ENCODE peak calls at places on chromosomes 13 and 19, in seven cellular contexts. V is astrocyte, Z is ascending aorta, E is heart left ventricle, N is H1, W is left lung, H is thyroid gland. M is an unnamed sample.

GRCh38 chr13:40376296-40376849 is 290.1 kb downstream of the FOXO1 start:
- DNase-seq in V (no peak), Z (no peak), E (no peak), N (no peak), W (no peak), H (no peak), M (no peak)

GRCh38 chr13:101623469-101624209 is 171.2 kb downstream of the ITGBL1 start:
- DNase-seq in V (no peak), Z (no peak), E (no peak), N (no peak), W (no peak), H (no peak), M (no peak)

GRCh38 chr13:97913206-97913605 is 40.3 kb upstream of the IPO5 start:
- DNase-seq in V (no peak), Z (no peak), E (no peak), N (no peak), W (no peak), H (no peak), M (peak)

GRCh38 chr13:28355822-28356371 is 139.0 kb downstream of the FLT1 start:
- DNase-seq in V (peak), Z (no peak), E (no peak), N (no peak), W (no peak), H (no peak), M (no peak)

GRCh38 chr13:110391273-110391672 is 84.2 kb downstream of the COL4A2 start:
- DNase-seq in V (peak), Z (no peak), E (no peak), N (no peak), W (no peak), H (no peak), M (no peak)

GRCh38 chr19:55391702-55392615 is 6.2 kb downstream of the RPL28 start:
- DNase-seq in V (no peak), Z (no peak), E (no peak), N (no peak), W (no peak), H (no peak), M (no peak)

GRCh38 chr13:96214804-96215445 is 125.0 kb downstream of the HS6ST3 start:
- DNase-seq in V (no peak), Z (no peak), E (no peak), N (no peak), W (no peak), H (no peak), M (no peak)

GRCh38 chr19:1251233-1251502 is 2.8 kb downstream of the MIDN start:
- DNase-seq in V (no peak), Z (no peak), E (peak), N (no peak), W (peak), H (peak), M (peak)

GRCh38 chr19:29329460-29330134 is 116.6 kb upstream of the UQCRFS1 start:
- DNase-seq in V (no peak), Z (no peak), E (no peak), N (no peak), W (no peak), H (no peak), M (peak)

GRCh38 chr13:76828316-76828741 is 57.9 kb downstream of the KCTD12 start:
- DNase-seq in V (no peak), Z (no peak), E (no peak), N (no peak), W (no peak), H (no peak), M (no peak)

GRCh38 chr13:33099860-33100259 is 83.6 kb downstream of the KL start:
- DNase-seq in V (no peak), Z (no peak), E (no peak), N (no peak), W (no peak), H (no peak), M (no peak)

GRCh38 chr19:47511681-47512080 is 3.2 kb downstream of the NAPA start:
- DNase-seq in V (no peak), Z (no peak), E (no peak), N (no peak), W (peak), H (no peak), M (no peak)

GRCh38 chr19:13597625-13598024 is 91.3 kb upstream of the CACNA1A start:
- DNase-seq in V (peak), Z (no peak), E (peak), N (no peak), W (no peak), H (peak), M (peak)

GRCh38 chr19:7515471-7516226 is at the start of gene ZNF358:
- DNase-seq in V (peak), Z (no peak), E (peak), N (no peak), W (peak), H (peak), M (peak)

GRCh38 chr19:35712529-35712909 is 5.3 kb upstream of the KMT2B start:
- DNase-seq in V (no peak), Z (no peak), E (no peak), N (no peak), W (no peak), H (no peak), M (no peak)

GRCh38 chr13:20412761-20413355 is 112.8 kb downstream of the CRYL1 start:
- DNase-seq in V (no peak), Z (no peak), E (no peak), N (peak), W (no peak), H (no peak), M (no peak)

GRCh38 chr13:113897161-113897560 is 33.3 kb upstream of the GAS6 start:
- DNase-seq in V (peak), Z (no peak), E (no peak), N (no peak), W (no peak), H (no peak), M (peak)

GRCh38 chr13:105878119-105878518 is 657.3 kb downstream of the EFNB2 start:
- DNase-seq in V (no peak), Z (no peak), E (no peak), N (no peak), W (no peak), H (no peak), M (no peak)

GRCh38 chr13:111639994-111640393 is 319.6 kb downstream of the TEX29 start:
- DNase-seq in V (no peak), Z (no peak), E (no peak), N (no peak), W (no peak), H (no peak), M (no peak)

GRCh38 chr19:41997121-41997850 is 3.3 kb upstream of the ATP1A3 start:
- DNase-seq in V (peak), Z (no peak), E (no peak), N (no peak), W (peak), H (peak), M (peak)

GRCh38 chr13:112354330-112355273 is 21.6 kb upstream of the SPACA7 start:
- DNase-seq in V (no peak), Z (no peak), E (no peak), N (no peak), W (no peak), H (no peak), M (no peak)

GRCh38 chr19:54063350-54064078 is at the start of gene VSTM1:
- DNase-seq in V (no peak), Z (no peak), E (no peak), N (no peak), W (peak), H (no peak), M (no peak)

GRCh38 chr13:43411741-43412140 is 375.0 kb downstream of the ENOX1 start:
- DNase-seq in V (peak), Z (no peak), E (peak), N (no peak), W (no peak), H (no peak), M (no peak)

GRCh38 chr13:21625366-21625765 is 21.4 kb upstream of the MICU2 start:
- DNase-seq in V (peak), Z (no peak), E (no peak), N (no peak), W (no peak), H (peak), M (no peak)

GRCh38 chr19:54154603-54155345 is 4.7 kb downstream of the LENG1 start:
- DNase-seq in V (peak), Z (no peak), E (no peak), N (no peak), W (no peak), H (no peak), M (no peak)

GRCh38 chr19:18294467-18294864 is 13.0 kb upstream of the JUND start:
- DNase-seq in V (no peak), Z (peak), E (no peak), N (no peak), W (peak), H (peak), M (no peak)

GRCh38 chr13:20550799-20551198 is 16.2 kb upstream of the IFT88 start:
- DNase-seq in V (no peak), Z (no peak), E (no peak), N (no peak), W (no peak), H (no peak), M (no peak)

GRCh38 chr19:13913352-13913751 is 7.4 kb downstream of the CC2D1A start:
- DNase-seq in V (no peak), Z (no peak), E (no peak), N (no peak), W (no peak), H (no peak), M (no peak)

GRCh38 chr19:39212377-39212742 is 8.3 kb upstream of the SYCN start:
- DNase-seq in V (no peak), Z (no peak), E (no peak), N (no peak), W (peak), H (no peak), M (peak)

GRCh38 chr19:5171711-5172110 is 168.9 kb downstream of the PTPRS start:
- DNase-seq in V (peak), Z (no peak), E (no peak), N (no peak), W (no peak), H (no peak), M (no peak)

GRCh38 chr19:47653856-47654255 is 44.9 kb downstream of the BICRA start:
- DNase-seq in V (no peak), Z (no peak), E (no peak), N (no peak), W (no peak), H (no peak), M (no peak)

GRCh38 chr13:47903836-47904235 is 97.2 kb downstream of the SUCLA2 start:
- DNase-seq in V (peak), Z (no peak), E (no peak), N (no peak), W (no peak), H (no peak), M (peak)

GRCh38 chr13:27036236-27036981 is 135.2 kb downstream of the USP12 start:
- DNase-seq in V (no peak), Z (no peak), E (no peak), N (no peak), W (no peak), H (no peak), M (peak)

GRCh38 chr13:95745752-95746151 is 68.8 kb downstream of the DNAJC3 start:
- DNase-seq in V (no peak), Z (no peak), E (no peak), N (no peak), W (no peak), H (no peak), M (peak)

GRCh38 chr19:27759896-27760295 is 1453.1 kb downstream of the UQCRFS1 start:
- DNase-seq in V (no peak), Z (no peak), E (no peak), N (no peak), W (no peak), H (no peak), M (no peak)

GRCh38 chr19:16268676-16269319 is 55.8 kb upstream of the KLF2 start:
- DNase-seq in V (no peak), Z (no peak), E (no peak), N (no peak), W (no peak), H (no peak), M (no peak)

GRCh38 chr19:46813570-46814358 is 25.4 kb upstream of the SLC1A5 start:
- DNase-seq in V (peak), Z (no peak), E (peak), N (no peak), W (peak), H (peak), M (peak)

GRCh38 chr13:59178344-59178743 is 985.4 kb downstream of the DIAPH3 start:
- DNase-seq in V (no peak), Z (no peak), E (no peak), N (no peak), W (no peak), H (no peak), M (peak)
- TF ChIP-seq CTCF in V (no peak), Z (no peak), E (peak), N (peak), W (no peak), H (no peak), M (peak)

GRCh38 chr13:29887651-29888050 is 37.2 kb upstream of the UBL3 start:
- DNase-seq in V (no peak), Z (no peak), E (no peak), N (no peak), W (no peak), H (no peak), M (no peak)
- H3K27ac ChIP-seq in V (no peak), Z (no peak), E (no peak), N (no peak), W (no peak), H (no peak), M (no peak)

GRCh38 chr19:37655689-37656491 is 625 bp upstream of the ZFP30 start:
- DNase-seq in V (peak), Z (peak), E (peak), N (no peak), W (peak), H (peak), M (peak)
- TF ChIP-seq CTCF in V (no peak), Z (no peak), E (no peak), N (no peak), W (no peak), H (no peak), M (no peak)

GRCh38 chr19:2616741-2617392 is 85.6 kb downstream of the GNG7 start:
- DNase-seq in V (no peak), Z (no peak), E (no peak), N (no peak), W (peak), H (no peak), M (no peak)
- H3K27ac ChIP-seq in V (no peak), Z (no peak), E (no peak), N (no peak), W (no peak), H (peak), M (no peak)

DNA sequence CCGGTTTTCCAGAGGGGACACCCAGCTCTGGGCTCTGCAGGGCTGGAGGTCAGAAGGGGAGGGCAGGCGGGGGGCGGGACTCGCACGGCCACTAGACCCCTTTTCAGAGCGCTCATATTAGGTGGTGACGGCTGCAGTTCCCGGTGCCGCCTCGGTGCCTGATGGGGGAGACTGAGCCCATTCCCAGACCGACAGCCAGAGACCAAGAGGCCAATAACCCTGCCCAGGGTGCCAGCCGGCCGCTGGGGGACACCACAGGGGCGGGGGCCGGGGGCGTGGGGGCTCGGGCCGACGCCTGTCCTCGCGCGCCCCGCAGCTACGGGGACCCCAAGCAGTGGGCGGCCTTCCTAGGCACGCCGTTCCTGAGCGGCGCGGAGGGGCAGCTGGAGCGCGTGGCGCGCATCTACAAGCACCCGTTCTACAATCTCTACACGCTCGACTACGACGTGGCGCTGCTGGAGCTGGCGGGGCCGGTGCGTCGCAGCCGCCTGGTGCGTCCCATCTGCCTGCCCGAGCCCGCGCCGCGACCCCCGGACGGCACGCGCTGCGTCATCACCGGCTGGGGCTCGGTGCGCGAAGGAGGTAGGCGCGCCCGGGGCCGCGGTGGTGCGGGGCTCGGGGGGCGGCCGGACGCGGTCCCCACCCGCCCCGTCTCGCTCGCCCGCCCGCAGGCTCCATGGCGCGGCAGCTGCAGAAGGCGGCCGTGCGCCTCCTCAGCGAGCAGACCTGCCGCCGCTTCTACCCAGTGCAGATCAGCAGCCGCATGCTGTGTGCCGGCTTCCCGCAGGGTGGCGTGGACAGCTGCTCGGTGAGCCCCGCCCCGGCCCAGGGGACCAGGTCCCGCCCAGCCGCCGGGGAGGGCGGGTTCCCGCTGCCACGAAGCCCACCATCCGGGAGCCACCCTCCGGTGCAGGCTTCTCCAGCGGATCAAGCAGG is 2.4 kb downstream of the TIMM13 start:
- DNase-seq in V (peak), Z (no peak), E (peak), N (peak), W (peak), H (no peak), M (peak)
- TF ChIP-seq CTCF in V (no peak), Z (peak), E (no peak), N (peak), W (no peak), H (no peak), M (peak)

GRCh38 chr13:66219493-66219892 is 1010.6 kb downstream of the PCDH9 start:
- DNase-seq in V (no peak), Z (no peak), E (no peak), N (no peak), W (no peak), H (no peak), M (no peak)

GRCh38 chr13:66216723-66217122 is 1013.4 kb downstream of the PCDH9 start:
- DNase-seq in V (no peak), Z (no peak), E (no peak), N (no peak), W (no peak), H (no peak), M (peak)

GRCh38 chr13:66222127-66222526 is 1008.0 kb downstream of the PCDH9 start:
- DNase-seq in V (no peak), Z (no peak), E (no peak), N (no peak), W (no peak), H (no peak), M (no peak)

GRCh38 chr13:66214467-66214866 is 1015.7 kb downstream of the PCDH9 start:
- DNase-seq in V (no peak), Z (no peak), E (no peak), N (no peak), W (no peak), H (no peak), M (no peak)

DNA sequence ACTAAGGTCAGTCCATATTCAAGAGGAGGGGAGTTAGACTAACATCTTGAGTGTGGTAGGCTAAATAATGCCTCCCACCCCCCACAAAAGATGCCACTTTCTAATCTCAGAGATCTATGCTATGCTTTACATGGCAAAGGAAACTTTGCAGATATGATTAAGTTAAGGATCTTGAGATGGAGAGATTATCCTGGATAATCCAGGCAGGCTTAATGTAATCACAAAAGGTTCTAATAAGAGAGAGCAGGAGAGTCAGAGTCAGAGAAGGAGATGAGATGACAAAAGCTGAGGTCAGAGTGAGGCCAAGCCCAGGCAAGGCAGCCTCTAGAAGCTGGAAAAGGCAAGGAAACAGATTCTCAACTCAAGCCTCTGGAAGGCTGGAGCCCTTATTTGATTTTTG is 1011.6 kb downstream of the PCDH9 start:
- DNase-seq in V (no peak), Z (no peak), E (no peak), N (no peak), W (no peak), H (no peak), M (no peak)
- H3K27ac ChIP-seq in V (no peak), Z (no peak), E (no peak), N (no peak), W (no peak), H (no peak), M (no peak)

GRCh38 chr13:24540236-24541126 is 27.9 kb upstream of the PARP4 start:
- DNase-seq in V (no peak), Z (no peak), E (no peak), N (peak), W (peak), H (no peak), M (peak)
- TF ChIP-seq CTCF in V (no peak), Z (no peak), E (peak), N (peak), W (no peak), H (no peak), M (peak)

M was measured in cardiac muscle cell.